ENCODE peak calls at places on chromosomes 4 and X, in ten cellular contexts. F is stimulated activated CD4-positive, alpha-beta T cell treated with anti-CD3 and anti-CD28 coated beads, TNF-alpha, amount 100 ng/mL, for 4 hours; A is hepatocyte; T is activated T-helper 1 cell treated with anti-CD3 and anti-CD28 coated beads, Interleukin-2, amount 50 U/mL, for 16 hours; V is iris pigment epithelial cell; Y is central memory CD4-positive, alpha-beta T cell; D is fibroblast of lung; I is midbrain; R is sigmoid colon; Z is naive B cell. W is an unnamed sample.

GRCh38 chrX:39903937-39904336 is 193.8 kb downstream of the BCOR start:
- DNase-seq in F (no peak), A (no peak), T (no peak), V (peak; percentile 28), Y (no peak), D (no peak), I (no peak), R (no peak), Z (no peak), W (no peak)

GRCh38 chrX:40470830-40471429 is 109.8 kb upstream of the ATP6AP2 start:
- DNase-seq in F (no peak), A (no peak), T (no peak), V (peak; percentile 23), Y (no peak), D (no peak), I (no peak), R (no peak), Z (no peak), W (no peak)

GRCh38 chr4:38313999-38314561 is 349.9 kb upstream of the KLF3 start:
- DNase-seq in F (no peak), A (peak; percentile 17), T (no peak), V (peak; percentile 75), Y (no peak), D (peak; percentile 70), I (no peak), R (no peak), Z (no peak), W (no peak)

GRCh38 chr4:4838602-4839470 is 20.6 kb upstream of the MSX1 start:
- DNase-seq in F (no peak), A (peak; percentile 50), T (no peak), V (no peak), Y (no peak), D (no peak), I (no peak), R (no peak), Z (no peak), W (no peak)

GRCh38 chr4:73662709-73663546 is 42.7 kb upstream of the RASSF6 start:
- DNase-seq in F (no peak), A (peak; percentile 32), T (no peak), V (peak; percentile 86), Y (no peak), D (peak; percentile 83), I (peak; percentile 25), R (no peak), Z (no peak), W (no peak)

GRCh38 chr4:187378441-187378840 is 617.1 kb upstream of the ZFP42 start:
- DNase-seq in F (no peak), A (no peak), T (no peak), V (no peak), Y (no peak), D (no peak), I (no peak), R (no peak), Z (no peak), W (no peak)

GRCh38 chrX:113370001-113370400 is 529.4 kb upstream of the AMOT start:
- DNase-seq in F (no peak), A (no peak), T (no peak), V (no peak), Y (no peak), D (no peak), I (no peak), R (no peak), Z (no peak), W (no peak)

GRCh38 chr4:48341776-48342558 is 638 bp downstream of the SLAIN2 start:
- DNase-seq in F (peak; percentile 16), A (peak; percentile 82), T (peak; percentile 35), V (no peak), Y (no peak), D (peak; percentile 22), I (peak; percentile 58), R (peak; percentile 81), Z (no peak), W (no peak)

GRCh38 chrX:39766882-39767281 is 330.9 kb downstream of the BCOR start:
- DNase-seq in F (no peak), A (no peak), T (no peak), V (no peak), Y (no peak), D (no peak), I (peak; percentile 21), R (peak; percentile 52), Z (no peak), W (no peak)

GRCh38 chrX:129323115-129323514 is 200.2 kb downstream of the SMARCA1 start:
- DNase-seq in F (no peak), A (no peak), T (no peak), V (peak; percentile 35), Y (no peak), D (no peak), I (no peak), R (no peak), Z (no peak), W (no peak)

GRCh38 chr4:56909083-56909981 is 1.6 kb downstream of the REST start:
- DNase-seq in F (no peak), A (peak; percentile 56), T (no peak), V (peak; percentile 65), Y (peak; percentile 58), D (peak; percentile 53), I (peak; percentile 73), R (peak; percentile 73), Z (peak; percentile 76), W (no peak)

GRCh38 chrX:38154818-38155217 is 65.9 kb downstream of the SRPX start:
- DNase-seq in F (no peak), A (no peak), T (no peak), V (no peak), Y (no peak), D (peak; percentile 8), I (no peak), R (no peak), Z (no peak), W (no peak)

GRCh38 chr4:176150283-176150682 is 45.1 kb downstream of the SPATA4 start:
- DNase-seq in F (no peak), A (peak; percentile 10), T (no peak), V (peak; percentile 36), Y (no peak), D (peak; percentile 72), I (no peak), R (no peak), Z (no peak), W (no peak)

GRCh38 chr4:113125418-113125817 is 76.0 kb downstream of the ANK2 start:
- DNase-seq in F (no peak), A (no peak), T (no peak), V (no peak), Y (no peak), D (no peak), I (no peak), R (no peak), Z (no peak), W (no peak)

GRCh38 chr4:33080262-33080661 is 2360.1 kb downstream of the PCDH7 start:
- DNase-seq in F (no peak), A (no peak), T (no peak), V (no peak), Y (no peak), D (peak; percentile 59), I (no peak), R (no peak), Z (no peak), W (no peak)

GRCh38 chrX:154806837-154807501 is 1.7 kb upstream of the MPP1 start:
- DNase-seq in F (no peak), A (no peak), T (no peak), V (no peak), Y (no peak), D (no peak), I (no peak), R (no peak), Z (no peak), W (no peak)

GRCh38 chrX:7690842-7691241 is 152.1 kb upstream of the VCX start:
- DNase-seq in F (no peak), A (no peak), T (no peak), V (no peak), Y (no peak), D (no peak), I (no peak), R (no peak), Z (no peak), W (no peak)

GRCh38 chr4:97593248-97593647 is 550.0 kb downstream of the STPG2 start:
- DNase-seq in F (no peak), A (no peak), T (no peak), V (no peak), Y (no peak), D (no peak), I (no peak), R (peak; percentile 41), Z (no peak), W (no peak)

GRCh38 chr4:168129802-168130201 is 37.5 kb downstream of the ANXA10 start:
- DNase-seq in F (no peak), A (no peak), T (no peak), V (no peak), Y (no peak), D (no peak), I (no peak), R (no peak), Z (no peak), W (no peak)

GRCh38 chr4:84681488-84682274 is 98.8 kb downstream of the CDS1 start:
- DNase-seq in F (no peak), A (peak; percentile 32), T (no peak), V (peak; percentile 87), Y (no peak), D (peak; percentile 74), I (peak; percentile 52), R (no peak), Z (no peak), W (no peak)

W was measured in activated B cell treated with CpG ODN at 0.5 μM for 24 hours.